ENCODE peak calls at places on chromosome 20, in ten cellular contexts. L is left lung; P is cardiac muscle cell; T is left ventricle myocardium inferior; Y is PC-3; R is CD8-positive, alpha-beta T cell; X is lung; E is kidney epithelial cell; D is colonic mucosa; G is WERI-Rb-1. K is an unnamed sample.

GRCh38 chr20:6576721-6577120 is 190.8 kb upstream of the BMP2 start:
- DNase-seq in L (no peak), P (no peak), T (no peak), Y (no peak), R (no peak), X (no peak), E (no peak), D (no peak), G (no peak), K (no peak)

GRCh38 chr20:19583532-19584175 is 174.4 kb upstream of the RIN2 start:
- DNase-seq in L (peak; percentile 84), P (peak; percentile 80), T (peak; percentile 68), Y (peak; percentile 65), R (peak; percentile 10), X (peak; percentile 83), E (no peak), D (peak; percentile 68), G (peak; percentile 71), K (peak; percentile 60)

GRCh38 chr20:16518784-16519084 is 54.5 kb downstream of the KIF16B start:
- DNase-seq in L (no peak), P (no peak), T (no peak), Y (no peak), R (no peak), X (no peak), E (no peak), D (no peak), G (no peak), K (no peak)

GRCh38 chr20:62980970-62981369 is 25.8 kb downstream of the BHLHE23 start:
- DNase-seq in L (no peak), P (no peak), T (no peak), Y (peak; percentile 9), R (peak; percentile 16), X (no peak), E (no peak), D (no peak), G (no peak), K (no peak)

GRCh38 chr20:8156603-8157079 is 24.6 kb downstream of the PLCB1 start:
- DNase-seq in L (no peak), P (no peak), T (no peak), Y (peak; percentile 80), R (no peak), X (no peak), E (no peak), D (no peak), G (no peak), K (no peak)

GRCh38 chr20:59835057-59835447 is 98.4 kb downstream of the SYCP2 start:
- DNase-seq in L (no peak), P (no peak), T (peak; percentile 9), Y (peak; percentile 35), R (no peak), X (peak; percentile 22), E (no peak), D (no peak), G (no peak), K (no peak)

GRCh38 chr20:36311854-36312723 is 6.0 kb downstream of the DLGAP4 start:
- DNase-seq in L (no peak), P (no peak), T (no peak), Y (no peak), R (no peak), X (no peak), E (no peak), D (no peak), G (no peak), K (no peak)

GRCh38 chr20:595330-596308 is 14.5 kb downstream of the TCF15 start:
- DNase-seq in L (no peak), P (no peak), T (peak; percentile 87), Y (no peak), R (no peak), X (no peak), E (no peak), D (no peak), G (no peak), K (no peak)

DNA sequence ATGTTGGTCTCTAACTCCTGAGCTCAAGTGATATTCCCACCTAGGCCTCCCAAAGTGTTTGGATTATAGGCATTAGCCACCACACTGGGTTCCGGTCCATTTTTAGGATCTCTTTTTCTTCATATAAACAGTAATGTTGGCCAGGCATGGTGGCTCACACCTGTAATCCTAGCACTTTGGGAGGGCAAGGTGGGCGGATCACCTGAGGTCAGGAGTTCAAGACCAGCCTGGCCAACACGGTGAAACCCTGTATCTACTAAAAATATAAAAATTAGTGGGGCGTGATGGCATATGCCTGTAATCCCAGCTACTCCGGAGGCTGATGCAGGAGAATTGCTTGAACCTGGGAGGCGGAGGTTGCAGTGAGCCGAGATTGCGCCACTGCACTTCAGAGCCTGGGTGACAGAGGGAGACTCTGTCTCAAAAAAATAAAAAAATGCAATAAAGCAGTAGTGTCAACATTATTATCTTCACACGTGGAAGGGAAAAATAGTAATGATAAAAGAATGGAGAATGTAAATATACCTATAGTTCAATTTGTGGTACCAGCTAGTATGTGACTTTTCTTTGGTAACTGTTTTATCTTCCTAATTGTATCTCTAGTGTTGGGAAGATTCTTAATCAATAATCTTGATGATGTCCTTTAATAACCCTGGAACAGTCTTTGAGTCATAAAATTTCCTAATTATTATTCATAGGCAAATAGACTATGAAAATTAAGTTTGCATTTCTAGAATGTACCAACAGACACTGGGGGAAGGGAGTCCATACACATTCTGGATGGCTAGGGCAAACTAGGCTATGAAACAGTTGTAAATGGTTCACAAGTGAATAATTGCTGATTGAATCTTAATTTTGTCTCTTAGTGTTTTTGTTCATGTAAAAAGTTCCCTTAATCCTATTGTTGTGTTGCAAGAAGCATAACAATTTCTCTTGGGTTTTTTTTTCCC is 3.6 kb downstream of the PARD6B start:
- DNase-seq in L (no peak), P (no peak), T (no peak), Y (no peak), R (no peak), X (no peak), E (no peak), D (no peak), G (no peak), K (no peak)
- H3K4me3 ChIP-seq in L (peak overlapping the region; percentile 91), P (no peak overlapping the region), T (no peak overlapping the region), Y (peak overlapping the region; percentile 6), R (no peak overlapping the region), X (no peak overlapping the region), E (peak overlapping the region; percentile 78), D (no peak overlapping the region), G (no peak overlapping the region), K (no peak overlapping the region)

GRCh38 chr20:25308671-25309394 is 60.9 kb downstream of the PYGB start:
- DNase-seq in L (peak; percentile 82), P (no peak), T (no peak), Y (peak; percentile 57), R (no peak), X (no peak), E (no peak), D (no peak), G (no peak), K (peak; percentile 44)

GRCh38 chr20:25310268-25310920 is 62.5 kb downstream of the PYGB start:
- DNase-seq in L (peak; percentile 78), P (peak; percentile 47), T (no peak), Y (peak; percentile 92), R (peak; percentile 13), X (peak; percentile 48), E (peak; percentile 94), D (peak; percentile 82), G (peak; percentile 49), K (peak; percentile 32)

GRCh38 chr20:25310921-25311728 is 63.2 kb downstream of the PYGB start:
- DNase-seq in L (no peak), P (peak; percentile 40), T (no peak), Y (peak; percentile 50), R (no peak), X (no peak), E (no peak), D (no peak), G (no peak), K (no peak)

GRCh38 chr20:25308083-25308491 is 60.2 kb downstream of the PYGB start:
- DNase-seq in L (peak; percentile 72), P (no peak), T (no peak), Y (no peak), R (no peak), X (no peak), E (no peak), D (no peak), G (no peak), K (no peak)

DNA sequence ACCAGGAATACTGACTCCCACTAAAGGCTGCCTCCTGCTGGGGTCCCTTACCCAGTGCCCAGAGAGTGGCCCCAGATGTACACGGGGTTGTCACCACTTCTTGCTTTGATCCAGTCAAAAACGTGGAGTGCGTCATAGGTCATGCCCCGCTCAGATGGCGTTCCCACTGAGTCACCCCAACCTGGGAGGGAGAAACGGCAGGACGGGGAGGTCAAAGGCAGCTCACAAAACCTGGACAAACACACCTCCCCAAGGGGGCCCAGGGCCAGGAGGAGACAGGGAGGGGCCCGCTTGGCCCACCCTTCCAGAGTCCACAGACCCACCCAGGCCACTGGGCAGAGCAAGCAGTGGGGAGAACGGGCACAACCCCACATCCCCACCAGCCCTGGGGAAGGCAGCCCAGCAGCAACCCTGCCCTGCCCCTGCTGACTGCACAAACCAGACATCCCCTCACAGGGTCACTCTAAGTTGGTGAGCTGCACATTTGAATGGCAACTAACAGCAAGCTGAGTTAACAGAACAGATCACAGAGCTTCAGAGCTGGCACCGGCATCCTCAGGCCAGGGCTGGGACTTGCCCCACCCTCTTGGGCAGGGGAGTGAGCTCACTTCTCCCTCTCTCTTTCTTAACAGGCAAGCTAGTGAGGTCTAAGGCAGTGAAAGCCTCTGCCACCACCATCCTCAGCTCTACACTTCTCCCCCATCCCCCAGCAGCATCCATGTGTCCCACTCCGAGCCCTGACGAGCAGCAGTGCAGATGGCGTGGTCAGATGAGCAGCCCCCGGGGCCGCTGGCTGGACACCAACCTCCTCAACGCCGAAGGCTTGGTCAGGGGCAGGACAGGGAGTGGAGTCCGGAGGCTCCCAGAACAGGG is 61.7 kb downstream of the PYGB start:
- DNase-seq in L (peak; percentile 77), P (no peak), T (no peak), Y (peak; percentile 88), R (no peak), X (no peak), E (peak; percentile 75), D (peak; percentile 74), G (no peak), K (no peak)
- TF ChIP-seq CTCF in L (no peak), P (no peak), T (no peak), Y (peak; percentile 10), R (no peak), X (no peak), E (no peak), D (no peak), G (no peak), K (no peak)

DNA sequence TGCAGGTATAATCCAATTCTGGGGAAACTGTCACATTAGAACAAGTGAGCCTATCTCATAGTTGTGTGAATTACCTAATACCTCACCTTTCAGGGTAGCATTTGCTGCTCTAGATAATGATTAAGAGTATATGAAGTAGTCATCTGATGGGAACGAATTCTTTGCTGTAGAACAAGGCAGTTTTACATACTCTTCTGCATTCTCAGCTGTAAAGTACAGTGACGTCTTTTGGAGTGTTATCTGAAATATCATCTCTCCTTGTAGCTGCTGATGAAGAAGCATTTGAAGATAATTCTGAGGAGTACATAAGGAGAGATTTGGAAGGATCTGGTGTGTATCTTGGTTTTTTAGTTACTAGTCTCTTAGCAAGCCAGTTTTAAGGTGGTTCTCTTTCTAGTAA is 28.4 kb downstream of the CSE1L start:
- DNase-seq in L (no peak), P (no peak), T (no peak), Y (no peak), R (no peak), X (no peak), E (no peak), D (no peak), G (no peak), K (no peak)
- H3K36me3 ChIP-seq in L (no peaks in the 10 kb centered on the region), P (peaks cover 76% of the 10 kb centered on the region), T (peaks cover 90% of the 10 kb centered on the region), Y (peaks cover 87% of the 10 kb centered on the region), R (peaks cover 37% of the 10 kb centered on the region), X (peaks cover 27% of the 10 kb centered on the region), E (no peaks in the 10 kb centered on the region), D (peaks cover 7% of the 10 kb centered on the region), G (peaks cover 96% of the 10 kb centered on the region), K (peaks cover 28% of the 10 kb centered on the region)

GRCh38 chr20:34110025-34111013 is 1.7 kb downstream of the EIF2S2 start:
- DNase-seq in L (no peak), P (no peak), T (no peak), Y (no peak), R (no peak), X (no peak), E (no peak), D (no peak), G (no peak), K (no peak)

GRCh38 chr20:34111057-34111711 is 859 bp downstream of the EIF2S2 start:
- DNase-seq in L (no peak), P (peak; percentile 45), T (no peak), Y (peak; percentile 38), R (no peak), X (no peak), E (no peak), D (peak; percentile 31), G (no peak), K (peak; percentile 23)

GRCh38 chr20:34111712-34112599 is at the start of gene EIF2S2:
- DNase-seq in L (peak; percentile 97), P (peak; percentile 99), T (peak; percentile 95), Y (peak; percentile 99), R (peak; percentile 91), X (peak; percentile 96), E (peak; percentile 96), D (peak; percentile 95), G (peak; percentile 97), K (peak; percentile 98)

GRCh38 chr20:34108616-34109174 is 3.3 kb downstream of the EIF2S2 start:
- DNase-seq in L (no peak), P (no peak), T (no peak), Y (no peak), R (no peak), X (no peak), E (no peak), D (no peak), G (no peak), K (no peak)

DNA sequence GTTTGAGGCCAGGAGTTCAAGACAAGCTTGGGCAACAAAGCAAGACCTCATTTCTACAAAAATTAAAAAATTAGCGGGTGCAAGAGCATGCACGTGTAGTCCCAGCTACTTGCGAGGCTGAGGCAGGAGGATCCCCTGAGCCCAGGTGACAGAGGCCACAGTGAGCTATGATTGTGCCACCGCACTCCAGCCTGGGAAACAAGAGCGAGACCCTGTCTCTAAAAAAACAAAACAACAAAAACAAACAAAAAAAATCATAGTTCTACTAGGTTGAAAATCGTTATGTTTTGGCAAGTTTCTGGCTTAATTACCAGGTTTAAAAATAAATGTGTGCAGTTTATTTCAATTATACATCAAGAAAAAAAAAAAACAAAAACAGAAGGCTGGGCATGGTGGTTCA is 2.6 kb downstream of the EIF2S2 start:
- DNase-seq in L (no peak), P (no peak), T (no peak), Y (no peak), R (no peak), X (no peak), E (no peak), D (no peak), G (no peak), K (no peak)
- H3K4me3 ChIP-seq in L (peak overlapping the region; percentile 94), P (no peak overlapping the region), T (no peak overlapping the region), Y (peak overlapping the region; percentile 97), R (no peak overlapping the region), X (no peak overlapping the region), E (no peak overlapping the region), D (no peak overlapping the region), G (no peak overlapping the region), K (no peak overlapping the region)

K was measured in body of pancreas.